ENCODE peak calls at places on chromosomes 3 and 15, in six cellular contexts. One of them, this sample, is unnamed.

GRCh38 chr3:101010316-101010715 is 17.1 kb upstream of the ABI3BP start:
- DNase-seq in effector CD4-positive, alpha-beta T cell: no peak
- DNase-seq in dorsolateral prefrontal cortex: no peak
- DNase-seq in memory B cell: no peak
- DNase-seq in SJSA1: no peak
- DNase-seq in activated T-cell treated with anti-CD3 and anti-CD28 coated beads, Interleukin-2, amount 50 U/mL, for 72 hours: no peak
- DNase-seq in this sample: no peak

GRCh38 chr15:68797589-68798377 is 22.9 kb downstream of the ANP32A start:
- DNase-seq in effector CD4-positive, alpha-beta T cell: no peak
- DNase-seq in dorsolateral prefrontal cortex: no peak
- DNase-seq in memory B cell: no peak
- DNase-seq in SJSA1: no peak
- DNase-seq in activated T-cell treated with anti-CD3 and anti-CD28 coated beads, Interleukin-2, amount 50 U/mL, for 72 hours: peak
- DNase-seq in this sample: no peak

GRCh38 chr3:49028673-49029562 is at the start of gene IMPDH2:
- DNase-seq in effector CD4-positive, alpha-beta T cell: peak
- DNase-seq in dorsolateral prefrontal cortex: peak
- DNase-seq in memory B cell: peak
- DNase-seq in SJSA1: peak
- DNase-seq in activated T-cell treated with anti-CD3 and anti-CD28 coated beads, Interleukin-2, amount 50 U/mL, for 72 hours: peak
- DNase-seq in this sample: peak

GRCh38 chr15:75069301-75069925 is 46.0 kb downstream of the PPCDC start:
- DNase-seq in effector CD4-positive, alpha-beta T cell: no peak
- DNase-seq in dorsolateral prefrontal cortex: no peak
- DNase-seq in memory B cell: peak
- DNase-seq in SJSA1: peak
- DNase-seq in activated T-cell treated with anti-CD3 and anti-CD28 coated beads, Interleukin-2, amount 50 U/mL, for 72 hours: no peak
- DNase-seq in this sample: no peak

GRCh38 chr3:63908081-63908736 is 4.0 kb downstream of the SCAANT1 start:
- DNase-seq in effector CD4-positive, alpha-beta T cell: no peak
- DNase-seq in dorsolateral prefrontal cortex: no peak
- DNase-seq in memory B cell: no peak
- DNase-seq in SJSA1: no peak
- DNase-seq in activated T-cell treated with anti-CD3 and anti-CD28 coated beads, Interleukin-2, amount 50 U/mL, for 72 hours: no peak
- DNase-seq in this sample: peak

GRCh38 chr3:25910997-25911396 is 121.1 kb downstream of the OXSM start:
- DNase-seq in effector CD4-positive, alpha-beta T cell: peak
- DNase-seq in dorsolateral prefrontal cortex: peak
- DNase-seq in memory B cell: no peak
- DNase-seq in SJSA1: no peak
- DNase-seq in activated T-cell treated with anti-CD3 and anti-CD28 coated beads, Interleukin-2, amount 50 U/mL, for 72 hours: peak
- DNase-seq in this sample: no peak

GRCh38 chr3:172323894-172324590 is 124.2 kb downstream of the GHSR start:
- DNase-seq in effector CD4-positive, alpha-beta T cell: no peak
- DNase-seq in dorsolateral prefrontal cortex: no peak
- DNase-seq in memory B cell: no peak
- DNase-seq in SJSA1: no peak
- DNase-seq in activated T-cell treated with anti-CD3 and anti-CD28 coated beads, Interleukin-2, amount 50 U/mL, for 72 hours: peak
- DNase-seq in this sample: no peak

GRCh38 chr15:58252586-58253323 is 114.6 kb downstream of the AQP9 start:
- DNase-seq in effector CD4-positive, alpha-beta T cell: no peak
- DNase-seq in dorsolateral prefrontal cortex: no peak
- DNase-seq in memory B cell: no peak
- DNase-seq in SJSA1: no peak
- DNase-seq in activated T-cell treated with anti-CD3 and anti-CD28 coated beads, Interleukin-2, amount 50 U/mL, for 72 hours: no peak
- DNase-seq in this sample: no peak

GRCh38 chr15:74950078-74951000 is 6.2 kb downstream of the RPP25 start:
- DNase-seq in effector CD4-positive, alpha-beta T cell: peak
- DNase-seq in dorsolateral prefrontal cortex: peak
- DNase-seq in memory B cell: peak
- DNase-seq in SJSA1: peak
- DNase-seq in activated T-cell treated with anti-CD3 and anti-CD28 coated beads, Interleukin-2, amount 50 U/mL, for 72 hours: peak
- DNase-seq in this sample: peak

GRCh38 chr3:156290917-156291268 is 170.5 kb downstream of the KCNAB1 start:
- DNase-seq in effector CD4-positive, alpha-beta T cell: no peak
- DNase-seq in dorsolateral prefrontal cortex: peak
- DNase-seq in memory B cell: no peak
- DNase-seq in SJSA1: no peak
- DNase-seq in activated T-cell treated with anti-CD3 and anti-CD28 coated beads, Interleukin-2, amount 50 U/mL, for 72 hours: no peak
- DNase-seq in this sample: no peak

GRCh38 chr3:58013973-58014649 is 5.9 kb downstream of the FLNB start:
- DNase-seq in effector CD4-positive, alpha-beta T cell: no peak
- DNase-seq in dorsolateral prefrontal cortex: peak
- DNase-seq in memory B cell: no peak
- DNase-seq in SJSA1: peak
- DNase-seq in activated T-cell treated with anti-CD3 and anti-CD28 coated beads, Interleukin-2, amount 50 U/mL, for 72 hours: no peak
- DNase-seq in this sample: no peak

GRCh38 chr15:28051920-28052633 is 47.0 kb downstream of the OCA2 start:
- DNase-seq in effector CD4-positive, alpha-beta T cell: no peak
- DNase-seq in dorsolateral prefrontal cortex: no peak
- DNase-seq in memory B cell: no peak
- DNase-seq in SJSA1: no peak
- DNase-seq in activated T-cell treated with anti-CD3 and anti-CD28 coated beads, Interleukin-2, amount 50 U/mL, for 72 hours: no peak
- DNase-seq in this sample: no peak

GRCh38 chr15:86915811-86916331 is 836.2 kb downstream of the AGBL1 start:
- DNase-seq in effector CD4-positive, alpha-beta T cell: no peak
- DNase-seq in dorsolateral prefrontal cortex: peak
- DNase-seq in memory B cell: no peak
- DNase-seq in SJSA1: no peak
- DNase-seq in activated T-cell treated with anti-CD3 and anti-CD28 coated beads, Interleukin-2, amount 50 U/mL, for 72 hours: no peak
- DNase-seq in this sample: peak

GRCh38 chr3:195250473-195251251 is 20.3 kb downstream of the XXYLT1 start:
- DNase-seq in effector CD4-positive, alpha-beta T cell: no peak
- DNase-seq in dorsolateral prefrontal cortex: peak
- DNase-seq in memory B cell: no peak
- DNase-seq in SJSA1: no peak
- DNase-seq in activated T-cell treated with anti-CD3 and anti-CD28 coated beads, Interleukin-2, amount 50 U/mL, for 72 hours: no peak
- DNase-seq in this sample: no peak

GRCh38 chr3:50254577-50255250 is 14.2 kb upstream of the SEMA3B start:
- DNase-seq in effector CD4-positive, alpha-beta T cell: no peak
- DNase-seq in dorsolateral prefrontal cortex: no peak
- DNase-seq in memory B cell: no peak
- DNase-seq in SJSA1: no peak
- DNase-seq in activated T-cell treated with anti-CD3 and anti-CD28 coated beads, Interleukin-2, amount 50 U/mL, for 72 hours: no peak
- DNase-seq in this sample: no peak

GRCh38 chr15:65630760-65631159 is 9.0 kb downstream of the SLC24A1 start:
- DNase-seq in effector CD4-positive, alpha-beta T cell: no peak
- DNase-seq in dorsolateral prefrontal cortex: no peak
- DNase-seq in memory B cell: no peak
- DNase-seq in SJSA1: no peak
- DNase-seq in activated T-cell treated with anti-CD3 and anti-CD28 coated beads, Interleukin-2, amount 50 U/mL, for 72 hours: no peak
- DNase-seq in this sample: no peak

GRCh38 chr3:45055032-45055410 is 28.9 kb downstream of the CLEC3B start:
- DNase-seq in effector CD4-positive, alpha-beta T cell: no peak
- DNase-seq in dorsolateral prefrontal cortex: no peak
- DNase-seq in memory B cell: no peak
- DNase-seq in SJSA1: no peak
- DNase-seq in activated T-cell treated with anti-CD3 and anti-CD28 coated beads, Interleukin-2, amount 50 U/mL, for 72 hours: no peak
- DNase-seq in this sample: no peak

GRCh38 chr3:132180337-132180791 is 136.8 kb upstream of the ACP3 start:
- DNase-seq in effector CD4-positive, alpha-beta T cell: no peak
- DNase-seq in dorsolateral prefrontal cortex: peak
- DNase-seq in memory B cell: no peak
- DNase-seq in SJSA1: no peak
- DNase-seq in activated T-cell treated with anti-CD3 and anti-CD28 coated beads, Interleukin-2, amount 50 U/mL, for 72 hours: no peak
- DNase-seq in this sample: peak

GRCh38 chr3:148203263-148204010 is 494.3 kb upstream of the AGTR1 start:
- DNase-seq in effector CD4-positive, alpha-beta T cell: no peak
- DNase-seq in dorsolateral prefrontal cortex: no peak
- DNase-seq in memory B cell: no peak
- DNase-seq in SJSA1: no peak
- DNase-seq in activated T-cell treated with anti-CD3 and anti-CD28 coated beads, Interleukin-2, amount 50 U/mL, for 72 hours: no peak
- DNase-seq in this sample: no peak

GRCh38 chr3:196180346-196180745 is 30.9 kb downstream of the ZDHHC19 start:
- DNase-seq in effector CD4-positive, alpha-beta T cell: no peak
- DNase-seq in dorsolateral prefrontal cortex: no peak
- DNase-seq in memory B cell: no peak
- DNase-seq in SJSA1: no peak
- DNase-seq in activated T-cell treated with anti-CD3 and anti-CD28 coated beads, Interleukin-2, amount 50 U/mL, for 72 hours: no peak
- DNase-seq in this sample: no peak